ENCODE peak calls at places on chromosomes 7 and 10, in nine cellular contexts. H is tibial nerve; I is hepatocyte; R is keratinocyte; O is CD4-positive, CD25-positive, alpha-beta regulatory T cell; Q is BE2C; B is CD8-positive, alpha-beta memory T cell; D is upper lobe of right lung; V is A549. J is an unnamed sample. For H3K4me1, the result is how much of the 10 kb centered on the place peaks cover.

GRCh38 chr7:149020483-149020882 is 7.8 kb downstream of the PDIA4 start:
- DNase-seq in R (no peak), O (no peak), B (no peak), Q (no peak), D (no peak), V (no peak), I (no peak), H (no peak), J (no peak)

GRCh38 chr7:92925876-92926696 is 89.7 kb upstream of the CDK6 start:
- DNase-seq in I (peak), D (no peak), Q (no peak), B (no peak), V (no peak), R (no peak), O (no peak), H (no peak), J (peak)

GRCh38 chr7:108147031-108147563 is 16.9 kb upstream of the LAMB4 start:
- DNase-seq in I (peak), Q (peak), B (no peak), V (no peak), H (no peak), D (no peak), O (no peak), R (no peak), J (no peak)

GRCh38 chr7:73556208-73557107 is 1.0 kb downstream of the BCL7B start:
- DNase-seq in D (no peak), R (no peak), O (no peak), V (no peak), I (no peak), B (no peak), Q (no peak), H (no peak), J (no peak)

GRCh38 chr7:47763063-47763974 is 181.4 kb upstream of the TNS3 start:
- DNase-seq in O (no peak), V (peak), Q (peak), I (peak), B (no peak), R (no peak), D (no peak), H (peak), J (no peak)

GRCh38 chr10:12097791-12098190 is 29.0 kb downstream of the DHTKD1 start:
- DNase-seq in O (no peak), B (no peak), V (no peak), H (no peak), D (no peak), R (no peak), Q (no peak), I (peak), J (no peak)

GRCh38 chr10:99761395-99761794 is 21.0 kb upstream of the ABCC2 start:
- DNase-seq in V (no peak), Q (no peak), H (no peak), O (no peak), B (no peak), I (no peak), D (no peak), R (no peak), J (no peak)

GRCh38 chr7:77327932-77328628 is 88.1 kb downstream of the GSAP start:
- DNase-seq in B (no peak), D (no peak), I (no peak), H (no peak), V (no peak), R (no peak), O (peak), Q (no peak), J (no peak)

GRCh38 chr10:124644771-124645170 is 99.4 kb downstream of the FAM53B start:
- DNase-seq in B (no peak), I (no peak), R (no peak), O (no peak), H (no peak), Q (no peak), V (no peak), D (no peak), J (no peak)

GRCh38 chr7:80417211-80417793 is 94.6 kb downstream of the GNAT3 start:
- DNase-seq in O (no peak), D (no peak), V (no peak), I (no peak), R (no peak), B (no peak), Q (no peak), H (no peak), J (no peak)

GRCh38 chr10:126904807-126905686 is at the start of gene DOCK1:
- DNase-seq in R (no peak), H (peak), V (peak), D (peak), Q (peak), I (peak), O (no peak), B (no peak), J (peak)

GRCh38 chr7:73343671-73344380 is 15.9 kb downstream of the FKBP6 start:
- DNase-seq in I (no peak), B (no peak), V (no peak), R (no peak), Q (no peak), O (no peak), D (no peak), H (no peak), J (no peak)

GRCh38 chr7:36942062-36942461 is 217.8 kb upstream of the AOAH start:
- DNase-seq in Q (no peak), D (no peak), H (no peak), V (no peak), R (no peak), B (no peak), I (no peak), O (no peak), J (no peak)

GRCh38 chr7:113873554-113874151 is 45.2 kb downstream of the PPP1R3A start:
- DNase-seq in I (no peak), V (no peak), O (no peak), H (no peak), B (no peak), R (no peak), D (no peak), Q (no peak), J (no peak)

GRCh38 chr7:43449577-43449976 is 133.3 kb upstream of the STK17A start:
- DNase-seq in R (no peak), V (no peak), Q (no peak), D (no peak), B (no peak), I (no peak), H (no peak), O (no peak), J (no peak)

GRCh38 chr10:12705943-12706342 is 295.6 kb downstream of the CCDC3 start:
- DNase-seq in Q (no peak), V (no peak), O (no peak), D (no peak), R (no peak), I (no peak), B (no peak), H (no peak), J (no peak)

GRCh38 chr10:47340613-47341170 is 7.5 kb upstream of the RBP3 start:
- DNase-seq in O (peak), R (peak), H (peak), Q (peak), V (peak), D (peak), I (peak), B (peak), J (peak)

GRCh38 chr7:30062587-30062986 is 34.4 kb downstream of the PLEKHA8 start:
- DNase-seq in D (no peak), B (no peak), I (peak), R (no peak), Q (no peak), O (peak), H (no peak), V (peak), J (peak)

GRCh38 chr10:132677905-132678298 is 108.0 kb downstream of the NKX6-2 start:
- DNase-seq in O (no peak), B (no peak), Q (peak), H (no peak), D (peak), R (no peak), I (no peak), V (no peak), J (no peak)

GRCh38 chr7:140036224-140036651 is 26.5 kb downstream of the PARP12 start:
- DNase-seq in O (peak), H (no peak), Q (peak), I (no peak), R (no peak), D (no peak), B (no peak), V (no peak), J (no peak)

GRCh38 chr10:22716943-22717342 is 2.6 kb upstream of the PIP4K2A start:
- DNase-seq in Q (no peak), O (no peak), V (no peak), R (no peak), I (no peak), H (no peak), B (no peak), D (no peak), J (no peak)

GRCh38 chr7:100773491-100773890 is 40.1 kb downstream of the ZAN start:
- DNase-seq in O (no peak), H (no peak), I (no peak), R (no peak), V (no peak), B (no peak), Q (no peak), D (no peak), J (no peak)

GRCh38 chr7:55657654-55658053 is 85.4 kb upstream of the VOPP1 start:
- DNase-seq in R (no peak), Q (no peak), B (no peak), D (no peak), V (no peak), H (no peak), I (no peak), O (no peak), J (no peak)

GRCh38 chr10:79884006-79884405 is 57.5 kb downstream of the NUTM2E start:
- DNase-seq in O (no peak), H (no peak), R (no peak), I (no peak), V (no peak), B (no peak), Q (no peak), D (no peak), J (peak)

GRCh38 chr7:157347217-157347904 is 10.6 kb downstream of the DNAJB6 start:
- DNase-seq in B (no peak), I (peak), V (no peak), O (no peak), H (peak), Q (no peak), D (no peak), R (no peak), J (no peak)

GRCh38 chr7:14936530-14936929 is 34.0 kb upstream of the DGKB start:
- DNase-seq in I (peak), Q (no peak), H (no peak), O (no peak), B (no peak), R (no peak), D (no peak), V (no peak), J (peak)

GRCh38 chr10:87860156-87860795 is 3.1 kb downstream of the KLLN start:
- DNase-seq in B (no peak), D (no peak), Q (peak), R (no peak), O (peak), I (peak), H (peak), V (peak), J (peak)

GRCh38 chr10:67587771-67588170 is 108.2 kb downstream of the CTNNA3 start:
- DNase-seq in I (no peak), R (no peak), H (no peak), Q (no peak), B (no peak), O (no peak), D (no peak), V (no peak), J (no peak)

GRCh38 chr7:101124376-101125056 is 2.4 kb upstream of the SERPINE1 start:
- DNase-seq in V (peak), B (no peak), Q (no peak), O (no peak), R (no peak), H (no peak), I (peak), D (no peak), J (no peak)

GRCh38 chr7:21967500-21968099 is 21.9 kb upstream of the CDCA7L start:
- DNase-seq in Q (no peak), O (peak), I (no peak), B (no peak), D (no peak), R (no peak), H (no peak), V (no peak), J (no peak)

GRCh38 chr10:103835121-103836045 is 20.0 kb downstream of the SH3PXD2A start:
- DNase-seq in V (no peak), O (no peak), I (peak), R (no peak), H (peak), D (no peak), B (no peak), Q (no peak), J (no peak)

GRCh38 chr7:158579662-158580646 is 7.7 kb downstream of the PTPRN2 start:
- DNase-seq in I (no peak), R (no peak), O (no peak), D (no peak), V (no peak), Q (no peak), B (no peak), H (no peak), J (no peak)

GRCh38 chr10:33229252-33229943 is 105.1 kb downstream of the NRP1 start:
- DNase-seq in O (no peak), R (no peak), B (no peak), H (no peak), I (no peak), V (no peak), D (no peak), Q (no peak), J (peak)

GRCh38 chr10:104935656-104936055 is 294.6 kb downstream of the SORCS3 start:
- DNase-seq in V (no peak), D (no peak), H (no peak), O (no peak), R (no peak), Q (no peak), I (no peak), B (no peak), J (no peak)
- H3K4me1 ChIP-seq in V (under half), D (under half), H (under half), O (under half), R (under half), Q (under half), I (under half), B (under half), J (under half)

DNA sequence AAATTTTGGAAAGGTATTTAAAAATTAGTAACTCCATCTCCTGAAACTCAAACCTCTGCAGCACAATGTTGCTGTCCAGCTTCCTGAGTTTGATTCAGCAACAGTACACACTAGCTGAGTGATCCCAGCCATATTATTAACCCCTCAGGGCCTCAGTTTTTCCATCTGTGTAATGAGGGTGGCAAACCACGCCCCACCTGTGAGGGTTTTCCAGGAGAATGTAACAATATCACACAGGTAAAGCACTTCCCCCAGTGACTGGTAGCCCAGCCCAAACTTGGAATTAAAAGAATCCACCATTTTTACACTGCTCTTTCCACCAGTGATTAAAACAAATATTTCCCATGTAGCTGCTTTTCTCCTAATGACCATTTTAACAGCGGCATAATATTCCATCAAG is 122.4 kb downstream of the SORBS1 start:
- DNase-seq in H (no peak), O (no peak), I (no peak), B (no peak), R (no peak), Q (no peak), D (no peak), V (no peak), J (no peak)
- H3K4me1 ChIP-seq in H (under half), O (under half), I (under half), B (under half), R (under half), Q (under half), D (under half), V (under half), J (under half)

DNA sequence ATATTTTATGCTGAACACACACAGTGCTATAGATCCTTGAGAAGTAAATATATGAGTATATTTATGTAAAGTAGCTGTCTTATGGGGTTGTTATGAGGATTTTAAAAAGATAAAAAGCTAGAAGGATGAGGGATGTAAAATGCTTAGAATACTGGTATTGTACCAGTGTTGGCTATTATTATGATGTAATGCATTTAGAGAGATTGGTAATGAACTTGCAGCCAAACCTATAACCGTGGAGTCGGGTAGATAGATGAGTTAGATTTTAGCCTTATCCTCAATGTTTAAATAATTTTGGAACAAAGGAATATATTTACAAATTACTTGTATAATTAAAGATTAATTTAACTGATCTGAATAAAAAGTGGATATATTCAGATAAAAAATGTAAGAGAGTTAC is 99.3 kb downstream of the SEC23IP start:
- DNase-seq in Q (no peak), H (no peak), B (no peak), V (no peak), I (no peak), R (no peak), D (no peak), O (no peak), J (no peak)
- H3K4me1 ChIP-seq in Q (under half), H (under half), B (under half), V (under half), I (under half), R (under half), D (under half), O (under half), J (under half)

GRCh38 chr7:152341914-152342236 is 93.9 kb downstream of the KMT2C start:
- DNase-seq in D (no peak), R (no peak), Q (no peak), I (no peak), V (no peak), B (no peak), H (no peak), O (no peak), J (no peak)
- H3K4me1 ChIP-seq in D (under half), R (under half), Q (under half), I (under half), V (under half), B (under half), H (half or more), O (under half), J (under half)

DNA sequence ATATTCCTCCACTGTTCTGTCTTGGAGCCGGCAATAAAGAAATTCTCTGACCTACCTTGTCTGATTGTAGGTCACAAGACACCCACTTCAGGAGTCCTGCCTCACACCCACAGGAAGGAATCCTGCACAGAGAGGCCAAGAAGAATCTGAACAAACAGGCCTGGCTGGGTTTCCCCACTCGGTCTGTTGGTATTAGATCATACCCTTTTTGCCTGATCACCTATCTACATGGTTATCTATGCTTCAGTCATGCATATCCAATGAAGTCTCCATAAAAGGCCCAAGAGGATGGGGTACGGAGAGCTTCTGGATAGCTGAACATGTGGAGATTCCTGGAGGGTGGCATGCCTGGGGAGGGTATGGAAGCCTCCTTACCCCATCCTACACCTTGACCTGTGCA is 12.3 kb downstream of the OGDH start:
- DNase-seq in V (no peak), H (no peak), D (no peak), R (no peak), B (no peak), Q (no peak), O (no peak), I (peak), J (no peak)
- H3K4me1 ChIP-seq in V (under half), H (half or more), D (half or more), R (under half), B (half or more), Q (under half), O (half or more), I (under half), J (under half)

GRCh38 chr7:927031-927671 is 27.3 kb downstream of the ADAP1 start:
- DNase-seq in O (no peak), D (peak), H (no peak), R (no peak), V (no peak), I (no peak), Q (peak), B (no peak), J (no peak)
- H3K4me1 ChIP-seq in O (under half), D (under half), H (half or more), R (under half), V (under half), I (under half), Q (under half), B (under half), J (under half)